ENCODE peak calls at places on chromosomes 1 and 21, in four cellular contexts. One of them, this sample, is unnamed.

GRCh38 chr1:226738995-226739695 is at the start of gene ITPKB:
- DNase-seq in HCT116: no peak
- DNase-seq in sigmoid colon: peak
- DNase-seq in ovary: peak
- DNase-seq in this sample: peak

GRCh38 chr1:21672478-21673276 is 3.5 kb upstream of the RAP1GAP start:
- DNase-seq in HCT116: no peak
- DNase-seq in sigmoid colon: peak
- DNase-seq in ovary: no peak
- DNase-seq in this sample: peak

GRCh38 chr1:179121159-179121938 is 39.5 kb downstream of the TOR3A start:
- DNase-seq in HCT116: peak
- DNase-seq in sigmoid colon: no peak
- DNase-seq in ovary: no peak
- DNase-seq in this sample: peak

GRCh38 chr1:179815642-179816041 is 62.0 kb downstream of the TOR1AIP2 start:
- DNase-seq in HCT116: no peak
- DNase-seq in sigmoid colon: no peak
- DNase-seq in ovary: no peak
- DNase-seq in this sample: no peak

GRCh38 chr1:222249261-222249660 is 298.6 kb downstream of the HHIPL2 start:
- DNase-seq in HCT116: no peak
- DNase-seq in sigmoid colon: no peak
- DNase-seq in ovary: no peak
- DNase-seq in this sample: no peak

GRCh38 chr1:186985889-186986491 is 157.2 kb downstream of the PLA2G4A start:
- DNase-seq in HCT116: peak
- DNase-seq in sigmoid colon: no peak
- DNase-seq in ovary: no peak
- DNase-seq in this sample: no peak

GRCh38 chr21:42452401-42453018 is 43.5 kb downstream of the RSPH1 start:
- DNase-seq in HCT116: no peak
- DNase-seq in sigmoid colon: no peak
- DNase-seq in ovary: no peak
- DNase-seq in this sample: no peak

GRCh38 chr1:201181726-201182125 is 8.9 kb upstream of the IGFN1 start:
- DNase-seq in HCT116: no peak
- DNase-seq in sigmoid colon: no peak
- DNase-seq in ovary: no peak
- DNase-seq in this sample: no peak

GRCh38 chr1:179310271-179310670 is 16.7 kb downstream of the SOAT1 start:
- DNase-seq in HCT116: no peak
- DNase-seq in sigmoid colon: no peak
- DNase-seq in ovary: no peak
- DNase-seq in this sample: no peak

GRCh38 chr1:215744419-215744818 is 177.3 kb downstream of the KCTD3 start:
- DNase-seq in HCT116: no peak
- DNase-seq in sigmoid colon: no peak
- DNase-seq in ovary: no peak
- DNase-seq in this sample: no peak

GRCh38 chr1:181354865-181355264 is 128.5 kb upstream of the CACNA1E start:
- DNase-seq in HCT116: no peak
- DNase-seq in sigmoid colon: no peak
- DNase-seq in ovary: no peak
- DNase-seq in this sample: no peak

GRCh38 chr1:3222042-3222692 is 153.2 kb downstream of the PRDM16 start:
- DNase-seq in HCT116: no peak
- DNase-seq in sigmoid colon: no peak
- DNase-seq in ovary: peak
- DNase-seq in this sample: no peak

GRCh38 chr1:181033799-181034391 is at the start of gene MR1:
- DNase-seq in HCT116: peak
- DNase-seq in sigmoid colon: no peak
- DNase-seq in ovary: peak
- DNase-seq in this sample: peak

GRCh38 chr1:162740755-162741154 is 49.7 kb upstream of the HSD17B7 start:
- DNase-seq in HCT116: no peak
- DNase-seq in sigmoid colon: no peak
- DNase-seq in ovary: no peak
- DNase-seq in this sample: no peak

GRCh38 chr1:163163861-163164582 is 38.7 kb downstream of the RGS5 start:
- DNase-seq in HCT116: no peak
- DNase-seq in sigmoid colon: no peak
- DNase-seq in ovary: no peak
- DNase-seq in this sample: peak

GRCh38 chr1:236799001-236799400 is 3.9 kb downstream of the MTR start:
- DNase-seq in HCT116: no peak
- DNase-seq in sigmoid colon: no peak
- DNase-seq in ovary: no peak
- DNase-seq in this sample: no peak

GRCh38 chr1:9129391-9130041 is 614 bp upstream of the GPR157 start:
- DNase-seq in HCT116: peak
- DNase-seq in sigmoid colon: peak
- DNase-seq in ovary: peak
- DNase-seq in this sample: peak

GRCh38 chr21:38596264-38597042 is 98.2 kb upstream of the ERG start:
- DNase-seq in HCT116: no peak
- DNase-seq in sigmoid colon: no peak
- DNase-seq in ovary: no peak
- DNase-seq in this sample: no peak

GRCh38 chr1:37150986-37151385 is 116.7 kb upstream of the GRIK3 start:
- DNase-seq in HCT116: no peak
- DNase-seq in sigmoid colon: no peak
- DNase-seq in ovary: no peak
- DNase-seq in this sample: no peak

DNA sequence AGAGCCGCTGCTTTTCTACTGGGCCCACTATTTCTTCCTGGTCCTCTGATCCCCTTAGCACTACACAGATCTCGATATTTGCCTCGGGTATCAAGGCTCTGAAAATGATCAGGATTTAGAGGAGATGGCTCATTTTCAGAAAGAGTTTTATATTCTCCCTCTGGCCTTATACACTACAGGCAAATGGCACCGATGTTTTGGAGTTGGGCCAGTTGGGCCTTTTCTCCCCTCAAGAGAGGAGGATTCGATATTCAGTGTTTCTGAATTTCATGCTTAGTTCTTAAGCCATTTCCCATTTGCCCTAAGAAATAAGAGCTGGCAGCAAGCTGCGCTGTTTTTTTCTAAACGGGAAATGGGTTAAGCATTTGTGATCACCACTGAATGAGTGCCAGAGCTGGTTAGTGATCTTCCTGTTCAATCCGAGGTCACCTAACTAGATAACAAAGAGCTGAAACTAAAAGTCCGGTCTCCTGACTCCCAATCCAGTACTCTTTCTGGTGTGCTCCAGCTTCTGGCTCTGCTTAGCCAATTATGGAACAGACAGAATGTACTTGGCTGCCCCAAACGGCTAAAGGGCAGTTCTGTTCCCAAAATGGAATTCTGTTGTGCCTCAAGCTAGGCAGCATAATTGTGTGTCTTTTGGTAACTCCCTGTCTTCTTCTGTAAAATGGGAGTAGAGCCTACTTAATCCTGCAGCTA is 1.3 kb upstream of the CPT2 start:
- DNase-seq in HCT116: no peak
- DNase-seq in sigmoid colon: peak
- DNase-seq in ovary: no peak
- DNase-seq in this sample: peak
- TF ChIP-seq POLR2A in HCT116: no peak
- TF ChIP-seq POLR2A in sigmoid colon: no peak
- TF ChIP-seq POLR2A in ovary: no peak
- TF ChIP-seq POLR2A in this sample: no peak

GRCh38 chr1:209652121-209652742 is at the start of gene LAMB3:
- DNase-seq in HCT116: peak
- DNase-seq in sigmoid colon: no peak
- DNase-seq in ovary: no peak
- DNase-seq in this sample: no peak
- TF ChIP-seq POLR2A in HCT116: no peak
- TF ChIP-seq POLR2A in sigmoid colon: peak
- TF ChIP-seq POLR2A in ovary: no peak
- TF ChIP-seq POLR2A in this sample: no peak

GRCh38 chr1:193125369-193125768 is 3.5 kb downstream of the CDC73 start:
- DNase-seq in HCT116: no peak
- DNase-seq in sigmoid colon: no peak
- DNase-seq in ovary: no peak
- DNase-seq in this sample: no peak

GRCh38 chr1:193120604-193121166 is 1.1 kb upstream of the CDC73 start:
- DNase-seq in HCT116: no peak
- DNase-seq in sigmoid colon: no peak
- DNase-seq in ovary: no peak
- DNase-seq in this sample: no peak

GRCh38 chr1:193123751-193124150 is 1.9 kb downstream of the CDC73 start:
- DNase-seq in HCT116: no peak
- DNase-seq in sigmoid colon: no peak
- DNase-seq in ovary: no peak
- DNase-seq in this sample: no peak

GRCh38 chr1:193118803-193119730 is 2.8 kb upstream of the CDC73 start:
- DNase-seq in HCT116: no peak
- DNase-seq in sigmoid colon: no peak
- DNase-seq in ovary: no peak
- DNase-seq in this sample: no peak

GRCh38 chr1:193121616-193122593 is at the start of gene CDC73:
- DNase-seq in HCT116: peak
- DNase-seq in sigmoid colon: peak
- DNase-seq in ovary: peak
- DNase-seq in this sample: peak
- TF ChIP-seq POLR2A in HCT116: peak
- TF ChIP-seq POLR2A in sigmoid colon: peak
- TF ChIP-seq POLR2A in ovary: peak
- TF ChIP-seq POLR2A in this sample: peak

DNA sequence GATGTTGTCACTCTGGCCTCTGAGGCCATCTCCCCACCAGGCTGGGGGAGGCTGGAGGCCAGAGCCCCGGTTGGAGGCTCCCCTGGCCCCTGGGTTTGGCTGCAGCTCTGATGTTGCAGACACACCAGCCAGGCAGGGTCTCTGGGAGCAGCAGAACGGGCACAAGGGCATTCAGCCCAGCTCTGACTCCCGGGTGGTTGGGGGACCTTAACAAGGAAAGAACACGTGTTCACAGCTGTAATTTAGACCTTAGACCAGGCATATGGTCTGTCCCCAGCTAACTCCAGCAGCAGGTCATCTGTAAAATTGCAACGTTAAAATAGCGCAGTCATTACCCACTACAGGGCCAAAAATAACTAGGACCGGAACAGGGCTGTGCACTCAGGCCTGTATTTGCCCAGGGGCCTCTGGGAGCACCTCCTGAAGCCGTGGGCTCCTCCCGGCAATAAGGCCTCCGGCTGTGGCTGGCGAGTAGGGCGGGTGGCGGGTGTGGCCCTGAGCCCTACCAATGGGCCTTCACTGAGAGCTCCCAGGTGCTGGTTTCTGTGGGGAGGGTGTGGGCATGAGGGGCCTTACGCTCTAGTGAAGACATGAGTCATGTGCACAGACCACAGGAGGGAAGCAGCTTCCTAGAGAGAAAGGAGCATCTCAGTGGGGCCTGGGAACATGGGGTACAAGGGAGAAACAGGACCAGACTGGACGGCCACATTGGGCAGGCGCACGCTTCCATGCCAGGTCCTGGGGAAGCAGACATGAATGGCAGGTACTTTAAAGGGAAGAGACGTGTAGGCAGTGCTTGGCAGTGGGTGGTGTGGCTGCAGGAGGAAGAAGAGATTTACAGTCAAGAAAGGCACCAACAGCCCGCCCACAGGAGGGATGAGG is 6.1 kb downstream of the LDLRAP1 start:
- DNase-seq in HCT116: peak
- DNase-seq in sigmoid colon: peak
- DNase-seq in ovary: no peak
- DNase-seq in this sample: no peak
- TF ChIP-seq POLR2A in HCT116: no peak
- TF ChIP-seq POLR2A in sigmoid colon: no peak
- TF ChIP-seq POLR2A in ovary: no peak
- TF ChIP-seq POLR2A in this sample: no peak

GRCh38 chr1:212621830-212622315 is 13.3 kb downstream of the ATF3 start:
- DNase-seq in HCT116: no peak
- DNase-seq in sigmoid colon: no peak
- DNase-seq in ovary: no peak
- DNase-seq in this sample: no peak
- TF ChIP-seq POLR2A in HCT116: no peak
- TF ChIP-seq POLR2A in sigmoid colon: no peak
- TF ChIP-seq POLR2A in ovary: no peak
- TF ChIP-seq POLR2A in this sample: no peak

DNA sequence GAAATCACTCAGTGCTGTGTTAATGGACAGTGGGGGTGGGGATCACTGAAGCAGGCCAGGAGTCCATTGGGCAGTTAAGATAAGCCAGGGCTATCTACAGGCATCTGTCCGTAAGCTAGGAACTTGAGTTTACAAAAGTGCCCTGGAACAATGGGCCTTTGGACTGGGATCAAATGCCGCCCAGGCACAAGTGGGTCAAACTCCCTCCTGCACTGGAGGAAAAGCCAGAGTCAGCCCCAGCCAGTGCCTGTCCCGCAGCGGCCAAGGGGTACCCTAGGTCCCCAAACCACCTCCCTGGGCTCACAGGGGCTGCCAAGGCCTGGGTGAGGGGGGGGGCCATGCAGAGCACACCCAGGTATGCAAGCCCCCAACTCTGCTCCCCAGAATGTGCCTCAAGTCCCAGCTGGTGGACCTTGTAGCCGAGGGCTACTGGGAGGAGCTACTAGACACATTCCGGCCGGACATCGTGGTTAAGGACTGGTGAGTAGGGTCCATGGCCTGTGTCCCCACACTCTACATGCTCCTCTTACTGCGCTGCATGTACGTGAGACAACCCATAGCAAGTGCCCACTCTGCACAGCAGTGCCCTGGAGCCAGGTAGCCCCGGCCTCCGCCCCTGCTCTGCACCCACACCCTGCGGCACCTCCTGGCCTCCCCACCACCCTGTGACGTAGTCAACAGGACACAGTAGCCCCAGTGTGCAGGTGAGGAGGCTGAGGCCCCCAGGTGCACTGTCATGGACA is 7.7 kb downstream of the FBXO6 start:
- DNase-seq in HCT116: no peak
- DNase-seq in sigmoid colon: no peak
- DNase-seq in ovary: no peak
- DNase-seq in this sample: no peak
- TF ChIP-seq POLR2A in HCT116: no peak
- TF ChIP-seq POLR2A in sigmoid colon: no peak
- TF ChIP-seq POLR2A in ovary: no peak
- TF ChIP-seq POLR2A in this sample: no peak

This sample was measured in testis.